ENCODE peak calls at places on chromosomes 1 and 21, in six cellular contexts. One of them, this sample, is unnamed.

GRCh38 chr1:217626321-217626720 is 4.6 kb downstream of the GPATCH2 start:
- DNase-seq in neural crest cell: no peak
- DNase-seq in EL: no peak
- DNase-seq in aorta: no peak
- DNase-seq in endothelial cell: no peak
- DNase-seq in fibroblast of pulmonary artery: no peak
- DNase-seq in this sample: no peak

GRCh38 chr1:22319608-22320007 is 132.0 kb upstream of the ZBTB40 start:
- DNase-seq in neural crest cell: no peak
- DNase-seq in EL: no peak
- DNase-seq in aorta: no peak
- DNase-seq in endothelial cell: no peak
- DNase-seq in fibroblast of pulmonary artery: no peak
- DNase-seq in this sample: no peak

GRCh38 chr1:209875510-209875909 is 47.7 kb downstream of the UTP25 start:
- DNase-seq in neural crest cell: no peak
- DNase-seq in EL: peak
- DNase-seq in aorta: no peak
- DNase-seq in endothelial cell: peak
- DNase-seq in fibroblast of pulmonary artery: peak
- DNase-seq in this sample: peak

GRCh38 chr1:203461717-203462116 is 13.9 kb upstream of the PRELP start:
- DNase-seq in neural crest cell: no peak
- DNase-seq in EL: no peak
- DNase-seq in aorta: no peak
- DNase-seq in endothelial cell: no peak
- DNase-seq in fibroblast of pulmonary artery: no peak
- DNase-seq in this sample: no peak

GRCh38 chr1:166972827-166973226 is 2.5 kb downstream of the ILDR2 start:
- DNase-seq in neural crest cell: no peak
- DNase-seq in EL: no peak
- DNase-seq in aorta: no peak
- DNase-seq in endothelial cell: no peak
- DNase-seq in fibroblast of pulmonary artery: no peak
- DNase-seq in this sample: no peak

GRCh38 chr21:43733529-43734071 is 14.7 kb downstream of the PDXK start:
- DNase-seq in neural crest cell: no peak
- DNase-seq in EL: peak
- DNase-seq in aorta: peak
- DNase-seq in endothelial cell: no peak
- DNase-seq in fibroblast of pulmonary artery: no peak
- DNase-seq in this sample: no peak

GRCh38 chr1:163796394-163796821 is 474.7 kb downstream of the NUF2 start:
- DNase-seq in neural crest cell: no peak
- DNase-seq in EL: peak
- DNase-seq in aorta: no peak
- DNase-seq in endothelial cell: no peak
- DNase-seq in fibroblast of pulmonary artery: peak
- DNase-seq in this sample: no peak

GRCh38 chr1:9198538-9199361 is 35.8 kb upstream of the H6PD start:
- DNase-seq in neural crest cell: peak
- DNase-seq in EL: no peak
- DNase-seq in aorta: peak
- DNase-seq in endothelial cell: peak
- DNase-seq in fibroblast of pulmonary artery: no peak
- DNase-seq in this sample: peak

GRCh38 chr1:11337536-11338350 is 64.7 kb downstream of the UBIAD1 start:
- DNase-seq in neural crest cell: peak
- DNase-seq in EL: peak
- DNase-seq in aorta: peak
- DNase-seq in endothelial cell: peak
- DNase-seq in fibroblast of pulmonary artery: peak
- DNase-seq in this sample: peak

GRCh38 chr21:26843912-26844257 is 1.3 kb downstream of the ADAMTS1 start:
- DNase-seq in neural crest cell: no peak
- DNase-seq in EL: peak
- DNase-seq in aorta: no peak
- DNase-seq in endothelial cell: no peak
- DNase-seq in fibroblast of pulmonary artery: peak
- DNase-seq in this sample: no peak

GRCh38 chr1:223708001-223708359 is 4.4 kb upstream of the CAPN2 start:
- DNase-seq in neural crest cell: no peak
- DNase-seq in EL: peak
- DNase-seq in aorta: no peak
- DNase-seq in endothelial cell: no peak
- DNase-seq in fibroblast of pulmonary artery: no peak
- DNase-seq in this sample: no peak

GRCh38 chr1:160007577-160008200 is 24.1 kb downstream of the PIGM start:
- DNase-seq in neural crest cell: no peak
- DNase-seq in EL: peak
- DNase-seq in aorta: no peak
- DNase-seq in endothelial cell: no peak
- DNase-seq in fibroblast of pulmonary artery: peak
- DNase-seq in this sample: no peak

GRCh38 chr1:41281367-41281766 is 39.3 kb upstream of the SCMH1 start:
- DNase-seq in neural crest cell: no peak
- DNase-seq in EL: no peak
- DNase-seq in aorta: no peak
- DNase-seq in endothelial cell: no peak
- DNase-seq in fibroblast of pulmonary artery: no peak
- DNase-seq in this sample: no peak

GRCh38 chr1:59601032-59601431 is 213.7 kb upstream of the HOOK1 start:
- DNase-seq in neural crest cell: no peak
- DNase-seq in EL: no peak
- DNase-seq in aorta: peak
- DNase-seq in endothelial cell: no peak
- DNase-seq in fibroblast of pulmonary artery: no peak
- DNase-seq in this sample: peak

GRCh38 chr1:32072622-32073386 is at the start of gene TMEM39B:
- DNase-seq in neural crest cell: peak
- DNase-seq in EL: peak
- DNase-seq in aorta: peak
- DNase-seq in endothelial cell: peak
- DNase-seq in fibroblast of pulmonary artery: peak
- DNase-seq in this sample: peak

GRCh38 chr1:234309598-234310459 is 63.4 kb upstream of the COA6 start:
- DNase-seq in neural crest cell: peak
- DNase-seq in EL: peak
- DNase-seq in aorta: peak
- DNase-seq in endothelial cell: peak
- DNase-seq in fibroblast of pulmonary artery: peak
- DNase-seq in this sample: peak

GRCh38 chr1:22920026-22920733 is 52.5 kb downstream of the LACTBL1 start:
- DNase-seq in neural crest cell: no peak
- DNase-seq in EL: no peak
- DNase-seq in aorta: no peak
- DNase-seq in endothelial cell: no peak
- DNase-seq in fibroblast of pulmonary artery: no peak
- DNase-seq in this sample: no peak

GRCh38 chr1:225811622-225812487 is 1.9 kb downstream of the EPHX1 start:
- DNase-seq in neural crest cell: no peak
- DNase-seq in EL: no peak
- DNase-seq in aorta: no peak
- DNase-seq in endothelial cell: peak
- DNase-seq in fibroblast of pulmonary artery: no peak
- DNase-seq in this sample: peak

GRCh38 chr1:198934901-198935301 is 296.1 kb downstream of the PTPRC start:
- DNase-seq in neural crest cell: no peak
- DNase-seq in EL: peak
- DNase-seq in aorta: no peak
- DNase-seq in endothelial cell: no peak
- DNase-seq in fibroblast of pulmonary artery: no peak
- DNase-seq in this sample: no peak

GRCh38 chr1:54362881-54363340 is 43.3 kb downstream of the SSBP3 start:
- DNase-seq in neural crest cell: no peak
- DNase-seq in EL: no peak
- DNase-seq in aorta: no peak
- DNase-seq in endothelial cell: no peak
- DNase-seq in fibroblast of pulmonary artery: peak
- DNase-seq in this sample: no peak

GRCh38 chr1:182337736-182338571 is 53.6 kb downstream of the GLUL start:
- DNase-seq in neural crest cell: no peak
- DNase-seq in EL: no peak
- DNase-seq in aorta: no peak
- DNase-seq in endothelial cell: no peak
- DNase-seq in fibroblast of pulmonary artery: peak
- DNase-seq in this sample: no peak

GRCh38 chr1:37485902-37486679 is 11.7 kb downstream of the ZC3H12A start:
- DNase-seq in neural crest cell: no peak
- DNase-seq in EL: no peak
- DNase-seq in aorta: no peak
- DNase-seq in endothelial cell: no peak
- DNase-seq in fibroblast of pulmonary artery: peak
- DNase-seq in this sample: no peak

GRCh38 chr1:201493757-201494617 is 12.9 kb downstream of the CSRP1 start:
- DNase-seq in neural crest cell: no peak
- DNase-seq in EL: no peak
- DNase-seq in aorta: no peak
- DNase-seq in endothelial cell: no peak
- DNase-seq in fibroblast of pulmonary artery: peak
- DNase-seq in this sample: no peak

GRCh38 chr1:194447635-194448034 is 1261.2 kb upstream of the B3GALT2 start:
- DNase-seq in neural crest cell: no peak
- DNase-seq in EL: peak
- DNase-seq in aorta: no peak
- DNase-seq in endothelial cell: no peak
- DNase-seq in fibroblast of pulmonary artery: no peak
- DNase-seq in this sample: no peak

GRCh38 chr1:175863291-175864050 is 120.1 kb upstream of the TNR start:
- DNase-seq in neural crest cell: no peak
- DNase-seq in EL: no peak
- DNase-seq in aorta: no peak
- DNase-seq in endothelial cell: no peak
- DNase-seq in fibroblast of pulmonary artery: no peak
- DNase-seq in this sample: no peak

GRCh38 chr21:34582506-34583150 is 32.3 kb downstream of the RCAN1 start:
- DNase-seq in neural crest cell: peak
- DNase-seq in EL: peak
- DNase-seq in aorta: no peak
- DNase-seq in endothelial cell: peak
- DNase-seq in fibroblast of pulmonary artery: peak
- DNase-seq in this sample: peak

GRCh38 chr21:40130476-40130875 is 263.2 kb downstream of the PCP4 start:
- DNase-seq in neural crest cell: no peak
- DNase-seq in EL: no peak
- DNase-seq in aorta: no peak
- DNase-seq in endothelial cell: no peak
- DNase-seq in fibroblast of pulmonary artery: no peak
- DNase-seq in this sample: no peak

GRCh38 chr1:145977486-145978476 is 13.3 kb downstream of the POLR3GL start:
- DNase-seq in neural crest cell: peak
- DNase-seq in EL: peak
- DNase-seq in aorta: peak
- DNase-seq in endothelial cell: peak
- DNase-seq in fibroblast of pulmonary artery: peak
- DNase-seq in this sample: peak

GRCh38 chr1:40984066-40984465 is 4.6 kb downstream of the CTPS1 start:
- DNase-seq in neural crest cell: no peak
- DNase-seq in EL: peak
- DNase-seq in aorta: no peak
- DNase-seq in endothelial cell: no peak
- DNase-seq in fibroblast of pulmonary artery: peak
- DNase-seq in this sample: no peak

GRCh38 chr1:169106921-169107672 is 607 bp downstream of the ATP1B1 start:
- DNase-seq in neural crest cell: no peak
- DNase-seq in EL: peak
- DNase-seq in aorta: no peak
- DNase-seq in endothelial cell: no peak
- DNase-seq in fibroblast of pulmonary artery: peak
- DNase-seq in this sample: no peak